ENCODE peak calls at places on chromosomes 5 and 9, in seven cellular contexts. One of them, this sample, is unnamed.

GRCh38 chr9:122941560-122942234 is 877 bp downstream of the RABGAP1 start:
- DNase-seq in trophoblast cell: peak; percentile 2
- DNase-seq in H9: no peak
- DNase-seq in H1: no peak
- DNase-seq in IMR-90: peak; percentile 76
- DNase-seq in neuronal stem cell: no peak
- DNase-seq in mesenchymal stem cell: peak; percentile 84
- DNase-seq in this sample: peak; percentile 67

GRCh38 chr9:4982720-4983482 is 2.2 kb upstream of the JAK2 start:
- DNase-seq in H1: no peak
- DNase-seq in neuronal stem cell: no peak
- DNase-seq in mesenchymal stem cell: no peak
- DNase-seq in IMR-90: no peak
- DNase-seq in trophoblast cell: no peak
- DNase-seq in H9: no peak
- DNase-seq in this sample: no peak

GRCh38 chr5:54659651-54660050 is 142.1 kb downstream of the SNX18 start:
- DNase-seq in H1: no peak
- DNase-seq in IMR-90: peak; percentile 42
- DNase-seq in trophoblast cell: no peak
- DNase-seq in mesenchymal stem cell: no peak
- DNase-seq in neuronal stem cell: no peak
- DNase-seq in H9: no peak
- DNase-seq in this sample: no peak

GRCh38 chr5:134140530-134141201 is 26.2 kb downstream of the TCF7 start:
- DNase-seq in IMR-90: peak; percentile 71
- DNase-seq in H9: peak; percentile 86
- DNase-seq in mesenchymal stem cell: peak; percentile 74
- DNase-seq in neuronal stem cell: peak; percentile 51
- DNase-seq in H1: peak; percentile 57
- DNase-seq in trophoblast cell: peak; percentile 80
- DNase-seq in this sample: peak; percentile 91

GRCh38 chr9:115057559-115057958 is 60.4 kb downstream of the TNC start:
- DNase-seq in trophoblast cell: no peak
- DNase-seq in IMR-90: peak; percentile 60
- DNase-seq in H9: no peak
- DNase-seq in neuronal stem cell: no peak
- DNase-seq in H1: no peak
- DNase-seq in mesenchymal stem cell: no peak
- DNase-seq in this sample: peak; percentile 28

GRCh38 chr9:4837126-4837767 is 44.5 kb downstream of the RCL1 start:
- DNase-seq in neuronal stem cell: no peak
- DNase-seq in IMR-90: peak; percentile 42
- DNase-seq in H9: no peak
- DNase-seq in mesenchymal stem cell: peak; percentile 64
- DNase-seq in trophoblast cell: no peak
- DNase-seq in H1: no peak
- DNase-seq in this sample: no peak

GRCh38 chr9:81601639-81602623 is 87.4 kb downstream of the TLE1 start:
- DNase-seq in mesenchymal stem cell: peak; percentile 56
- DNase-seq in neuronal stem cell: no peak
- DNase-seq in IMR-90: peak; percentile 72
- DNase-seq in H9: no peak
- DNase-seq in H1: no peak
- DNase-seq in trophoblast cell: no peak
- DNase-seq in this sample: peak; percentile 31

GRCh38 chr5:121691478-121691877 is 160.2 kb upstream of the FTMT start:
- DNase-seq in trophoblast cell: peak; percentile 70
- DNase-seq in H1: no peak
- DNase-seq in IMR-90: no peak
- DNase-seq in H9: no peak
- DNase-seq in mesenchymal stem cell: peak; percentile 33
- DNase-seq in neuronal stem cell: no peak
- DNase-seq in this sample: peak; percentile 94

GRCh38 chr5:69149676-69150010 is 17.3 kb upstream of the CCNB1 start:
- DNase-seq in H9: no peak
- DNase-seq in mesenchymal stem cell: no peak
- DNase-seq in H1: no peak
- DNase-seq in trophoblast cell: no peak
- DNase-seq in neuronal stem cell: no peak
- DNase-seq in IMR-90: no peak
- DNase-seq in this sample: no peak

GRCh38 chr5:103243665-103244064 is 14.9 kb upstream of the MACIR start:
- DNase-seq in neuronal stem cell: no peak
- DNase-seq in trophoblast cell: no peak
- DNase-seq in IMR-90: peak; percentile 67
- DNase-seq in H9: no peak
- DNase-seq in H1: no peak
- DNase-seq in mesenchymal stem cell: no peak
- DNase-seq in this sample: peak; percentile 52

GRCh38 chr5:10779592-10779991 is 18.6 kb upstream of the DAP start:
- DNase-seq in trophoblast cell: no peak
- DNase-seq in mesenchymal stem cell: no peak
- DNase-seq in H1: no peak
- DNase-seq in IMR-90: no peak
- DNase-seq in H9: no peak
- DNase-seq in neuronal stem cell: no peak
- DNase-seq in this sample: no peak

GRCh38 chr5:127702913-127703575 is at the start of gene CCDC192:
- DNase-seq in IMR-90: no peak
- DNase-seq in trophoblast cell: no peak
- DNase-seq in H9: no peak
- DNase-seq in neuronal stem cell: no peak
- DNase-seq in mesenchymal stem cell: peak; percentile 29
- DNase-seq in H1: no peak
- DNase-seq in this sample: peak; percentile 46

GRCh38 chr9:19405771-19406170 is 3.0 kb upstream of the ACER2 start:
- DNase-seq in H1: no peak
- DNase-seq in IMR-90: no peak
- DNase-seq in trophoblast cell: no peak
- DNase-seq in mesenchymal stem cell: no peak
- DNase-seq in neuronal stem cell: no peak
- DNase-seq in H9: no peak
- DNase-seq in this sample: no peak

GRCh38 chr5:109453251-109453650 is 43.5 kb upstream of the PJA2 start:
- DNase-seq in H9: no peak
- DNase-seq in IMR-90: peak; percentile 46
- DNase-seq in trophoblast cell: no peak
- DNase-seq in neuronal stem cell: no peak
- DNase-seq in mesenchymal stem cell: peak; percentile 48
- DNase-seq in H1: no peak
- DNase-seq in this sample: no peak

GRCh38 chr9:86807577-86807976 is 139.7 kb downstream of the GAS1 start:
- DNase-seq in H1: no peak
- DNase-seq in neuronal stem cell: peak; percentile 38
- DNase-seq in H9: no peak
- DNase-seq in mesenchymal stem cell: no peak
- DNase-seq in IMR-90: no peak
- DNase-seq in trophoblast cell: no peak
- DNase-seq in this sample: peak; percentile 35

GRCh38 chr5:160463775-160464465 is 42.3 kb downstream of the PTTG1 start:
- DNase-seq in trophoblast cell: no peak
- DNase-seq in neuronal stem cell: no peak
- DNase-seq in IMR-90: peak; percentile 93
- DNase-seq in H1: no peak
- DNase-seq in mesenchymal stem cell: peak; percentile 20
- DNase-seq in H9: no peak
- DNase-seq in this sample: no peak

GRCh38 chr5:60583598-60583997 is 116.4 kb downstream of the DEPDC1B start:
- DNase-seq in mesenchymal stem cell: no peak
- DNase-seq in H1: no peak
- DNase-seq in IMR-90: no peak
- DNase-seq in neuronal stem cell: no peak
- DNase-seq in H9: no peak
- DNase-seq in trophoblast cell: no peak
- DNase-seq in this sample: no peak

GRCh38 chr5:5667136-5667554 is 244.7 kb downstream of the ICE1 start:
- DNase-seq in mesenchymal stem cell: no peak
- DNase-seq in neuronal stem cell: no peak
- DNase-seq in IMR-90: no peak
- DNase-seq in H1: no peak
- DNase-seq in H9: no peak
- DNase-seq in trophoblast cell: no peak
- DNase-seq in this sample: peak; percentile 2

GRCh38 chr5:95817430-95817829 is 5.1 kb downstream of the GLRX start:
- DNase-seq in IMR-90: peak; percentile 76
- DNase-seq in H9: no peak
- DNase-seq in neuronal stem cell: no peak
- DNase-seq in H1: no peak
- DNase-seq in mesenchymal stem cell: peak; percentile 68
- DNase-seq in trophoblast cell: peak; percentile 79
- DNase-seq in this sample: peak; percentile 44

GRCh38 chr5:74766348-74766886 is 500 bp downstream of the GFM2 start:
- DNase-seq in neuronal stem cell: peak; percentile 21
- DNase-seq in trophoblast cell: no peak
- DNase-seq in H1: no peak
- DNase-seq in IMR-90: peak; percentile 64
- DNase-seq in H9: no peak
- DNase-seq in mesenchymal stem cell: peak; percentile 75
- DNase-seq in this sample: peak; percentile 71

GRCh38 chr9:110029422-110029814 is 178.5 kb downstream of the C9orf152 start:
- DNase-seq in H9: no peak
- DNase-seq in neuronal stem cell: no peak
- DNase-seq in H1: no peak
- DNase-seq in trophoblast cell: peak; percentile 87
- DNase-seq in mesenchymal stem cell: peak; percentile 96
- DNase-seq in IMR-90: peak; percentile 85
- DNase-seq in this sample: peak; percentile 21

GRCh38 chr9:98255578-98256296 is at the start of gene TBC1D2:
- DNase-seq in trophoblast cell: peak; percentile 97
- DNase-seq in neuronal stem cell: peak; percentile 95
- DNase-seq in mesenchymal stem cell: peak; percentile 94
- DNase-seq in H9: peak; percentile 97
- DNase-seq in H1: peak; percentile 82
- DNase-seq in IMR-90: peak; percentile 90
- DNase-seq in this sample: peak; percentile 98
- H3K18ac ChIP-seq in trophoblast cell: peak within 1 kb of the TSS; percentile 56
- H3K18ac ChIP-seq in neuronal stem cell: peak within 1 kb of the TSS; percentile 81
- H3K18ac ChIP-seq in mesenchymal stem cell: peak within 1 kb of the TSS; percentile 93
- H3K18ac ChIP-seq in H9: peak within 1 kb of the TSS; percentile 93
- H3K18ac ChIP-seq in H1: peak within 1 kb of the TSS; percentile 94
- H3K18ac ChIP-seq in IMR-90: peak within 1 kb of the TSS; percentile 98
- H3K18ac ChIP-seq in this sample: peak within 1 kb of the TSS; percentile 42

DNA sequence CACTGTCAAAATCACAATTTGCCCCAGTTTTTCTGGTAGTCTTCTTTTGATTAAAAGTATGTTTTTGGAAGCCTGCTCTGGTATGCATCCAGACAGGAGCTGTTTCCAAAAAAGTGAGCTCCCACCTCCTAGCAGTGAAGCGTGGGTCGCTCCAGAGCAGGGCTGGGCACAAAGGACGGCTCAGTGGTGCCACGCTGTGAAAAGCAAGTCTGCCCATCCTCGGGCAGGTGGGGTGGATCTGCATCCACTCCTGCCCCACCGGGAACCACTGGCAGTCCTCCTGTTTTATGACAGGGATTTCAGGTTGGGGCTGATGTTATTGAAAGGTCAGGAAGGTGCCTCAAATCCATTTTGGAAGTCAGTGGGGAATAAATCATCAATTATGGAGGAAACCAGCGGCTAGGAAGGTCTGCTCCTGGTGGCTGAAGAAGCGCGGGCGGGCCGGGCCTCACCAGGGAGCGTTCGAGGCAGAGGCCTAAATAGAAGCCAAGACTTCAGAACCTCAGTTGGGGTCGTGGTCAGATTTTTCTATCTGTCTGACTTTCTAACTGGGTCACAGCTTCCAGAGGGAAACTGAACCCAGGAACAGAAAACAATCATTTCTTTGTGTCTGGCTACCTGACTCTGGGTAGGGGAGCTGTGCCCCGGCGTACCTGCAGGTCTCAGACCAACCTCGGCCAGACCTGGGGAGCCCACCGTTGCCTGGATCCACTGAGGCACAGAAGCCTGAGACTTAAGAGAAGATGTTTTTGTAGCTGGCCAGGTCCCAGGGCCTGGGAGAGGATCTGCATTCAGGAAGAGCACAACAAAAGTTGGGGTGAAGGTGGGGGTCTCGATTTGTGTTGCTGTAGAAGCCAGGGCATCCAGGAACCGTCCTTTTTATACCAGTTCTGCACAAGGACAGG is 168.1 kb downstream of the PAX5 start:
- DNase-seq in neuronal stem cell: no peak
- DNase-seq in mesenchymal stem cell: no peak
- DNase-seq in IMR-90: no peak
- DNase-seq in trophoblast cell: no peak
- DNase-seq in H1: no peak
- DNase-seq in H9: no peak
- DNase-seq in this sample: no peak
- H3K27ac ChIP-seq in neuronal stem cell: no peak overlapping the region
- H3K27ac ChIP-seq in mesenchymal stem cell: no peak overlapping the region
- H3K27ac ChIP-seq in IMR-90: no peak overlapping the region
- H3K27ac ChIP-seq in trophoblast cell: no peak overlapping the region
- H3K27ac ChIP-seq in H1: no peak overlapping the region
- H3K27ac ChIP-seq in H9: no peak overlapping the region
- H3K27ac ChIP-seq in this sample: no peak overlapping the region

GRCh38 chr9:131140112-131140511 is 14.7 kb downstream of the NUP214 start:
- DNase-seq in H1: no peak
- DNase-seq in mesenchymal stem cell: no peak
- DNase-seq in trophoblast cell: peak; percentile 56
- DNase-seq in neuronal stem cell: no peak
- DNase-seq in IMR-90: no peak
- DNase-seq in H9: no peak
- DNase-seq in this sample: no peak

GRCh38 chr9:131140550-131140949 is 15.2 kb downstream of the NUP214 start:
- DNase-seq in mesenchymal stem cell: no peak
- DNase-seq in H9: no peak
- DNase-seq in neuronal stem cell: no peak
- DNase-seq in H1: no peak
- DNase-seq in trophoblast cell: peak; percentile 70
- DNase-seq in IMR-90: no peak
- DNase-seq in this sample: no peak

GRCh38 chr9:131142160-131142559 is 16.8 kb downstream of the NUP214 start:
- DNase-seq in neuronal stem cell: no peak
- DNase-seq in mesenchymal stem cell: no peak
- DNase-seq in H9: no peak
- DNase-seq in IMR-90: no peak
- DNase-seq in trophoblast cell: no peak
- DNase-seq in H1: no peak
- DNase-seq in this sample: no peak

DNA sequence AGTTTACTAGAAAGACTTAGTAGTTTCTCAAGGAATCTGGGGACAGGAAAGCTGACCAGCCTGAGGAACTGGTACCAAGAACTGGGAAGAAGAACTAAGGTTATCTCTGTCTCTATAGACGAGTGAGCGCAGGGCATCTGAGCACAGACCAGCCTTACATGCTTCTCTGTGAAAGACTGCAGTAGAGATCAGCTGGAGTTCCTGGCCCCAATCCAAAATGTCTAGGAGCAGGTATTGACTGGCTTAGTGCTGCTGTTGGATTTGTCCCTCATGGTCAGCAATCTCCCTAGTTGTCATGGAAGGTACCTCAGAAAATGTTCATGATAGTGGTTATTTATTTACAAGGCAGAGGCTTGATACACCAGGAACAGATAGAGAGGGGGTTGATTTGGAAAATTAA is 13.3 kb downstream of the NUP214 start:
- DNase-seq in trophoblast cell: no peak
- DNase-seq in H9: no peak
- DNase-seq in mesenchymal stem cell: no peak
- DNase-seq in H1: no peak
- DNase-seq in IMR-90: no peak
- DNase-seq in neuronal stem cell: no peak
- DNase-seq in this sample: no peak
- H3K18ac ChIP-seq in trophoblast cell: no peak overlapping the region
- H3K18ac ChIP-seq in H9: no peak overlapping the region
- H3K18ac ChIP-seq in mesenchymal stem cell: no peak overlapping the region
- H3K18ac ChIP-seq in H1: no peak overlapping the region
- H3K18ac ChIP-seq in IMR-90: no peak overlapping the region
- H3K18ac ChIP-seq in neuronal stem cell: no peak overlapping the region
- H3K18ac ChIP-seq in this sample: no peak overlapping the region

GRCh38 chr5:111930905-111931461 is 174.0 kb upstream of the NREP start:
- DNase-seq in IMR-90: peak; percentile 77
- DNase-seq in H9: no peak
- DNase-seq in trophoblast cell: peak; percentile 4
- DNase-seq in mesenchymal stem cell: peak; percentile 27
- DNase-seq in H1: no peak
- DNase-seq in neuronal stem cell: no peak
- DNase-seq in this sample: no peak
- H3K27ac ChIP-seq in IMR-90: no peak overlapping the region
- H3K27ac ChIP-seq in H9: no peak overlapping the region
- H3K27ac ChIP-seq in trophoblast cell: no peak overlapping the region
- H3K27ac ChIP-seq in mesenchymal stem cell: no peak overlapping the region
- H3K27ac ChIP-seq in H1: no peak overlapping the region
- H3K27ac ChIP-seq in neuronal stem cell: no peak overlapping the region
- H3K27ac ChIP-seq in this sample: no peak overlapping the region